ENCODE peak calls at places on chromosomes 7 and 10, in eight cellular contexts. Z, V, M, F, I, X, B and H are unnamed samples.

GRCh38 chr10:127928021-127928806 is 21.3 kb downstream of the PTPRE start:
- DNase-seq in Z (peak), V (no peak), M (no peak), F (no peak), I (no peak), X (no peak), B (peak), H (no peak)

GRCh38 chr10:130580975-130581374 is 444.8 kb downstream of the GLRX3 start:
- DNase-seq in Z (no peak), V (no peak), M (no peak), F (no peak), I (no peak), X (no peak), B (no peak), H (no peak)

GRCh38 chr7:64618785-64619456 is 47.0 kb upstream of the ZNF107 start:
- DNase-seq in Z (peak), V (peak), M (no peak), F (no peak), I (peak), X (no peak), B (peak), H (peak)

GRCh38 chr10:73247509-73248258 is 629 bp upstream of the DNAJC9 start:
- DNase-seq in Z (no peak), V (no peak), M (no peak), F (no peak), I (no peak), X (peak), B (no peak), H (no peak)

GRCh38 chr7:117645456-117646181 is 165.8 kb downstream of the CFTR start:
- DNase-seq in Z (peak), V (no peak), M (no peak), F (peak), I (no peak), X (no peak), B (peak), H (peak)

GRCh38 chr7:157690058-157690832 is 353.4 kb downstream of the DNAJB6 start:
- DNase-seq in Z (no peak), V (no peak), M (peak), F (no peak), I (no peak), X (no peak), B (no peak), H (no peak)

GRCh38 chr10:131748191-131748590 is 152.6 kb upstream of the PPP2R2D start:
- DNase-seq in Z (no peak), V (no peak), M (no peak), F (no peak), I (no peak), X (no peak), B (no peak), H (no peak)

GRCh38 chr10:11478807-11479206 is 132.6 kb downstream of the USP6NL start:
- DNase-seq in Z (peak), V (no peak), M (no peak), F (no peak), I (no peak), X (no peak), B (no peak), H (no peak)

GRCh38 chr10:86082556-86082955 is 284.0 kb downstream of the GRID1 start:
- DNase-seq in Z (no peak), V (no peak), M (peak), F (no peak), I (no peak), X (no peak), B (no peak), H (no peak)

GRCh38 chr7:117323877-117324699 is 1.2 kb upstream of the WNT2 start:
- DNase-seq in Z (peak), V (peak), M (peak), F (peak), I (no peak), X (peak), B (peak), H (no peak)

GRCh38 chr7:142853739-142854504 is 954 bp upstream of the EPHB6 start:
- DNase-seq in Z (peak), V (peak), M (peak), F (no peak), I (no peak), X (peak), B (peak), H (no peak)

GRCh38 chr7:37007319-37007718 is 283.0 kb upstream of the AOAH start:
- DNase-seq in Z (no peak), V (no peak), M (no peak), F (no peak), I (no peak), X (no peak), B (no peak), H (no peak)

GRCh38 chr10:88008866-88009470 is 145.5 kb downstream of the PTEN start:
- DNase-seq in Z (no peak), V (no peak), M (no peak), F (no peak), I (no peak), X (no peak), B (no peak), H (no peak)

GRCh38 chr7:139109983-139110411 is 477 bp upstream of the ZC3HAV1 start:
- DNase-seq in Z (no peak), V (no peak), M (no peak), F (no peak), I (no peak), X (no peak), B (no peak), H (no peak)

GRCh38 chr7:112743811-112744210 is 46.4 kb downstream of the TMEM168 start:
- DNase-seq in Z (no peak), V (no peak), M (no peak), F (no peak), I (no peak), X (no peak), B (no peak), H (no peak)

GRCh38 chr10:44042926-44043602 is 341.8 kb downstream of the CXCL12 start:
- DNase-seq in Z (no peak), V (no peak), M (no peak), F (no peak), I (no peak), X (no peak), B (no peak), H (no peak)

GRCh38 chr10:44045020-44045419 is 339.9 kb downstream of the CXCL12 start:
- DNase-seq in Z (no peak), V (peak), M (no peak), F (no peak), I (no peak), X (no peak), B (no peak), H (no peak)

GRCh38 chr10:44046605-44047004 is 338.3 kb downstream of the CXCL12 start:
- DNase-seq in Z (peak), V (no peak), M (no peak), F (no peak), I (peak), X (no peak), B (peak), H (no peak)

GRCh38 chr10:44043646-44044368 is 341.1 kb downstream of the CXCL12 start:
- DNase-seq in Z (no peak), V (no peak), M (no peak), F (no peak), I (no peak), X (no peak), B (no peak), H (no peak)

DNA sequence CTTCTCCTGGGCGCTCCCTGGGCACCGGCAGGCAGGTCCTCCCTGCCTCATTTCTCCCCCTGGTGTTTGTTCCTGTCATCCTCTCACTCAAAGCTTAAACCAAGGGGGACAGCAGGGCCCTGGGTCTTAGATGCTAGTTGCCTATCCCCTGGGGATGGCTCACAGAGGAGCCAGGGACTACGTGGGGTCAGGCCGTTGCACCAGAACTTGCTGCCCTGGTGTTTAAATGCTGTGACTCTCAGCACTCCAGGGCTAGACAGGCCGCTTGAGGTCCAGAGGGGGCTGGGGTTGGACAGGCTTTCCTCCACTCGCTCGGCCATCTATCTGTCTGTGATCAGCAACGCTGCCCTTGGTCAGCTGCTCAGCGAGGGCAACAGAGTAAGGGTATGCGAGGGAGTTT is 340.3 kb downstream of the CXCL12 start:
- DNase-seq in Z (no peak), V (no peak), M (no peak), F (no peak), I (no peak), X (no peak), B (no peak), H (no peak)
- TF ChIP-seq CTCF in Z (no peak), V (no peak), M (no peak), F (peak), I (peak), X (no peak), B (peak), H (peak)

DNA sequence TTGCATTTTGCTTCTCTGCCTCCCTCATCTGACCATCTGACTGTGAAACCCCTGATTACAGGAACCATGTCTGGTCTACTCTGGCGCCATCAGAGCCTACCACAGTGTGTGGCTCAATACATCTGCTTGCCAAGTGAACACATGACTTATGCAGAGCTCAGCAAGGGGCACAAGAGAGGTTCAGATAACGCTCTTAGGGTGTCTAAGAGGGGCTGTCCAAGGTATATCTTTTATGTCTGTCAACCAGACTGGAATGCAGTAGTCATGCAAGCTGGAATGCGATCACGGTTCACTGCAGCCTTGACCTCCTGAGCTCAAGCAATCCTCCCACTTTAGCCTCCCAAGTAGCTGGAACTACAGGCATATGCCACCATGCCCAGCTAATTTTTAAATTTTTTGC is 10.3 kb upstream of the RRP12 start:
- DNase-seq in Z (peak), V (no peak), M (no peak), F (no peak), I (no peak), X (no peak), B (peak), H (no peak)
- TF ChIP-seq CTCF in Z (no peak), V (no peak), M (no peak), F (no peak), I (no peak), X (no peak), B (no peak), H (no peak)

DNA sequence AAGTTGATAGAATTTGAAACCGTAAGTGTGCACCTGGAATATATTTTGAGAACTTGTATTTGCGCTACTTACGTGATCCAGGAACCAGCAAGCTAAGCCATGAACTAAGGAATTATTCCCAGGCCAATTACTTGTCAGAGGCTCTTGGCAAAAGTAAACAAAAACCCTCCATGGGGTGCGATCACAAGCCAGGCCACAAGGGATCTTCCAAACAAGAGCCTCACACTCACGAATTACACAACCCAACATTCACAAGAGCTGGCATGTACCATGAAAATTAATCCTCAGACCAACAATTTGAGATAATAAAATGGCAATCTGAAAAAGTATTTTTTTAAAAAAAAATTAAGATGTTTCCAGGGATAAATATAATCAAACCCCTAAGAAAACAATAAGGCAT is 467.0 kb upstream of the AKR1E2 start:
- DNase-seq in Z (peak), V (no peak), M (no peak), F (no peak), I (no peak), X (no peak), B (peak), H (no peak)
- TF ChIP-seq CTCF in Z (no peak), V (no peak), M (no peak), F (no peak), I (no peak), X (no peak), B (no peak), H (no peak)

GRCh38 chr7:158699341-158699740 is 5.3 kb downstream of the NCAPG2 start:
- DNase-seq in Z (no peak), V (no peak), M (no peak), F (no peak), I (no peak), X (no peak), B (no peak), H (no peak)

GRCh38 chr7:158698657-158699195 is 5.9 kb downstream of the NCAPG2 start:
- DNase-seq in Z (no peak), V (no peak), M (no peak), F (no peak), I (no peak), X (no peak), B (no peak), H (no peak)

GRCh38 chr7:158694650-158695049 is 10.0 kb downstream of the NCAPG2 start:
- DNase-seq in Z (no peak), V (no peak), M (no peak), F (no peak), I (no peak), X (no peak), B (no peak), H (no peak)

GRCh38 chr7:158695056-158695455 is 9.5 kb downstream of the NCAPG2 start:
- DNase-seq in Z (no peak), V (no peak), M (no peak), F (no peak), I (no peak), X (no peak), B (no peak), H (no peak)

DNA sequence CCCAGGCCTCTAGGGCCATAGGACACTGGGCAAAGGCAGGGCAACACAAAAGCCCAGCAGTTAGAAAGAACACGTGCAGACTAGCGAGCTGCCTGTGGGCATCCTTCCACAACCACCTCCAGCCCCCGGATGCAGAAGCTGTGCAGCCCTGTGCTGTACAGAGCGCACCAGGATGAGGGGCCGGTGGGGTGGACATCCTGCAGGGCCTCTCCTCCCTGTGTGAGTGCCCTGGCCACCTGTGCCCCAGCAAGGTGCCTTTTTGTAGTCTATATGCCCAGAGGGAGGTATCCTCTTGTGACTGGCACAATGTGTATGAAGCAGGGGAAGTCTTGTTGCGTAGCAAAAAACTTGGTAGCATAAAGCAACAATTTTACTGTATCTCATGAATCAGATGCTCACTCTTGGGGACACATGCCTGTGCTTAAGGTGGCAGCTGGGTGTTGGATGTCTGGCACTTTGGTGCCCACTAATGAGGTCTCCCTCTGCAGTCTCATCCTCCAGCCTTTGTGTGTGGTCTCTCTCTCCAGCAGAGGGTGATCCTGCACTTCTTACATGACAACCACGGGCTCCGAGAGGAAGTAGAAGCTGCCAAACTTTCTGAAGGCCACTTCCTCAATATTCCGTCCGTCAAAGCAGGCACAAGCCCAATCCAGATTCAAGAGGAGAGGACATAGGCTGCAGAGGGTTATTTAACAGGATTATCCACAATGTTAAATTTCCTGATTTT is 8.7 kb downstream of the NCAPG2 start:
- DNase-seq in Z (peak), V (peak), M (peak), F (no peak), I (peak), X (peak), B (peak), H (peak)
- TF ChIP-seq CTCF in Z (peak), V (peak), M (peak), F (peak), I (peak), X (peak), B (peak), H (peak)

GRCh38 chr7:24313777-24314176 is 29.8 kb downstream of the NPY start:
- DNase-seq in Z (no peak), V (no peak), M (no peak), F (no peak), I (no peak), X (no peak), B (no peak), H (no peak)

GRCh38 chr7:24316340-24316739 is 32.4 kb downstream of the NPY start:
- DNase-seq in Z (no peak), V (no peak), M (no peak), F (no peak), I (no peak), X (no peak), B (no peak), H (no peak)

GRCh38 chr7:24319209-24319608 is 35.2 kb downstream of the NPY start:
- DNase-seq in Z (no peak), V (no peak), M (no peak), F (no peak), I (no peak), X (no peak), B (no peak), H (no peak)

GRCh38 chr7:24323961-24324480 is 40.0 kb downstream of the NPY start:
- DNase-seq in Z (no peak), V (no peak), M (no peak), F (no peak), I (no peak), X (no peak), B (no peak), H (no peak)

DNA sequence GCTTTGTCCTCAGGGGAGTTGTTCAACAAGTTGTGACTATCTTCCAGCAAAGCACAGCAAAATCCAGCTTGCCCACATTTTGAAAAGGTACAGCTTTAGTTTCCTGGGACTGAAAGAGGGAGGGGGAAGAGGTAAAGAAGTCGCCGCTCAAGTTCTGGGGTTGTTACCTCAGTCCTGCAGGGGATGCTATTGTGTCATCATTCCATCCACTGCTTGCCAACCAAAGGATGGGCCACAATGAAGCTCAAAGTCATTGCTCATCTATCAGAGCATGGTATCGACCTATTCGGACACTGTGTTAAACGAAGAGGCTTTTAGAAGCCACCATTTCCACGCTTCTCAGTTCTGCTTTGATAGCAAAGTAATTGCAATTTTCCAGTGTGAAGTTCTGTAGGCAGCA is 34.3 kb downstream of the NPY start:
- DNase-seq in Z (no peak), V (no peak), M (no peak), F (no peak), I (no peak), X (peak), B (no peak), H (no peak)
- TF ChIP-seq CTCF in Z (no peak), V (no peak), M (no peak), F (no peak), I (no peak), X (peak), B (peak), H (no peak)